ENCODE peak calls at places on chromosomes 12 and 14, in four cellular contexts. B is small intestine, X is non-pigmented ciliary epithelial cell, E is left ventricle myocardium inferior. Z is an unnamed sample.

GRCh38 chr12:47832263-47832933 is 12.7 kb upstream of the HDAC7 start:
- DNase-seq in B (no peak), X (no peak), E (no peak), Z (no peak)

GRCh38 chr12:111185889-111186227 is 183.0 kb downstream of the PHETA1 start:
- DNase-seq in B (no peak), X (no peak), E (no peak), Z (no peak)

GRCh38 chr14:22549981-22550670 is 38.9 kb downstream of the DAD1 start:
- DNase-seq in B (no peak), X (no peak), E (no peak), Z (peak; percentile 19)

GRCh38 chr14:54933006-54933405 is 30.4 kb upstream of the GCH1 start:
- DNase-seq in B (no peak), X (no peak), E (no peak), Z (no peak)

GRCh38 chr12:94458882-94459772 is 540 bp downstream of the CEP83 start:
- DNase-seq in B (peak; percentile 20), X (no peak), E (no peak), Z (peak; percentile 19)

GRCh38 chr14:36428350-36428749 is 91.7 kb downstream of the NKX2-1 start:
- DNase-seq in B (no peak), X (no peak), E (no peak), Z (no peak)

GRCh38 chr12:47121146-47121545 is 41.4 kb upstream of the AMIGO2 start:
- DNase-seq in B (no peak), X (no peak), E (no peak), Z (no peak)

GRCh38 chr12:108745641-108746040 is 14.3 kb upstream of the CORO1C start:
- DNase-seq in B (no peak), X (no peak), E (no peak), Z (no peak)

GRCh38 chr12:23204933-23205778 is 580.2 kb downstream of the ETNK1 start:
- DNase-seq in B (peak; percentile 66), X (peak; percentile 27), E (no peak), Z (peak; percentile 66)

GRCh38 chr12:106134294-106134949 is 4.3 kb downstream of the NUAK1 start:
- DNase-seq in B (no peak), X (no peak), E (no peak), Z (no peak)

GRCh38 chr12:19846561-19846960 is 407.3 kb downstream of the AEBP2 start:
- DNase-seq in B (no peak), X (peak; percentile 58), E (no peak), Z (peak; percentile 40)

GRCh38 chr14:103522649-103523582 is at the start of gene CKB:
- DNase-seq in B (no peak), X (no peak), E (peak; percentile 75), Z (no peak)

GRCh38 chr12:114288071-114288470 is 117.9 kb downstream of the TBX5 start:
- DNase-seq in B (no peak), X (no peak), E (no peak), Z (peak; percentile 24)

GRCh38 chr12:133106253-133106652 is 23.8 kb downstream of the ZNF891 start:
- DNase-seq in B (no peak), X (no peak), E (no peak), Z (no peak)

GRCh38 chr14:91244501-91244901 is at the start of gene GPR68:
- DNase-seq in B (no peak), X (no peak), E (peak; percentile 58), Z (no peak)

GRCh38 chr14:68386950-68387779 is 405.7 kb downstream of the ZFP36L1 start:
- DNase-seq in B (no peak), X (no peak), E (no peak), Z (peak; percentile 69)

GRCh38 chr14:50400461-50400860 is 3.8 kb upstream of the CDKL1 start:
- DNase-seq in B (no peak), X (no peak), E (no peak), Z (no peak)

GRCh38 chr12:47868552-47869031 is 36.2 kb downstream of the VDR start:
- DNase-seq in B (no peak), X (no peak), E (no peak), Z (no peak)

GRCh38 chr14:21498540-21499526 is 12.3 kb downstream of the METTL3 start:
- DNase-seq in B (peak; percentile 45), X (no peak), E (no peak), Z (peak; percentile 33)

GRCh38 chr12:10563002-10563401 is 50.4 kb downstream of the MAGOHB start:
- DNase-seq in B (no peak), X (no peak), E (no peak), Z (no peak)

GRCh38 chr14:78484002-78484401 is 313.8 kb downstream of the NRXN3 start:
- DNase-seq in B (no peak), X (no peak), E (no peak), Z (no peak)

GRCh38 chr14:53304726-53305381 is 151.7 kb upstream of the DDHD1 start:
- DNase-seq in B (no peak), X (peak; percentile 34), E (peak; percentile 14), Z (no peak)

GRCh38 chr14:22502007-22502406 is 87.0 kb downstream of the DAD1 start:
- DNase-seq in B (no peak), X (no peak), E (peak; percentile 48), Z (no peak)

GRCh38 chr14:24377126-24377525 is 9.1 kb downstream of the NFATC4 start:
- DNase-seq in B (no peak), X (no peak), E (no peak), Z (no peak)